ENCODE peak calls at places on chromosomes 3 and 15, in four cellular contexts. V is K562, C is GM12878, Q is GM12891. Y is an unnamed sample.

GRCh38 chr3:47159820-47160219 is 4.1 kb downstream of the SETD2 start:
- DNase-seq in V (no peak), C (no peak), Q (no peak), Y (no peak)

GRCh38 chr3:156217674-156218352 is 97.4 kb downstream of the KCNAB1 start:
- DNase-seq in V (no peak), C (no peak), Q (no peak), Y (no peak)

GRCh38 chr3:9279959-9280358 is 30.5 kb upstream of the SRGAP3 start:
- DNase-seq in V (no peak), C (no peak), Q (no peak), Y (no peak)

GRCh38 chr3:72446406-72447058 is 401.7 kb downstream of the SHQ1 start:
- DNase-seq in V (no peak), C (no peak), Q (no peak), Y (no peak)

GRCh38 chr15:64844576-64845140 is 2.9 kb downstream of the PLEKHO2 start:
- DNase-seq in V (no peak), C (no peak), Q (no peak), Y (no peak)

GRCh38 chr3:14256561-14257342 is 78.1 kb downstream of the LSM3 start:
- DNase-seq in V (no peak), C (no peak), Q (no peak), Y (no peak)

GRCh38 chr3:61783993-61784718 is 222.8 kb downstream of the PTPRG start:
- DNase-seq in V (no peak), C (no peak), Q (no peak), Y (no peak)

GRCh38 chr15:39213385-39213840 is 367.5 kb upstream of the THBS1 start:
- DNase-seq in V (peak; percentile 15), C (no peak), Q (no peak), Y (no peak)

GRCh38 chr3:157146664-157147082 is 13.3 kb downstream of the CCNL1 start:
- DNase-seq in V (no peak), C (no peak), Q (no peak), Y (no peak)

GRCh38 chr3:18351823-18352744 is 73.1 kb downstream of the SATB1 start:
- DNase-seq in V (no peak), C (no peak), Q (no peak), Y (no peak)

GRCh38 chr3:197305854-197306253 is 7.4 kb upstream of the DLG1 start:
- DNase-seq in V (no peak), C (peak; percentile 75), Q (no peak), Y (no peak)

GRCh38 chr3:198071602-198072285 is 111.7 kb downstream of the LMLN start:
- DNase-seq in V (peak; percentile 24), C (peak; percentile 9), Q (no peak), Y (no peak)

GRCh38 chr15:62758126-62758951 is 284.2 kb upstream of the TPM1 start:
- DNase-seq in V (no peak), C (no peak), Q (no peak), Y (no peak)

GRCh38 chr15:73700041-73700842 is 16.1 kb downstream of the CD276 start:
- DNase-seq in V (peak; percentile 72), C (peak; percentile 12), Q (peak; percentile 63), Y (no peak)

GRCh38 chr3:193190387-193190786 is 50.6 kb upstream of the PLAAT1 start:
- DNase-seq in V (peak; percentile 12), C (no peak), Q (peak; percentile 10), Y (peak; percentile 18)

GRCh38 chr3:103613738-103614137 is 1178.9 kb downstream of the ZPLD1 start:
- DNase-seq in V (no peak), C (no peak), Q (no peak), Y (no peak)

GRCh38 chr15:79185199-79185598 is 94.6 kb upstream of the RASGRF1 start:
- DNase-seq in V (peak; percentile 46), C (no peak), Q (no peak), Y (no peak)
- TF ChIP-seq SPI1 in V (no peak), C (no peak), Q (no peak), Y (no peak)

GRCh38 chr3:112615942-112616731 is 24.8 kb downstream of the CCDC80 start:
- DNase-seq in V (no peak), C (no peak), Q (no peak), Y (no peak)
- TF ChIP-seq SPI1 in V (no peak), C (no peak), Q (no peak), Y (no peak)

DNA sequence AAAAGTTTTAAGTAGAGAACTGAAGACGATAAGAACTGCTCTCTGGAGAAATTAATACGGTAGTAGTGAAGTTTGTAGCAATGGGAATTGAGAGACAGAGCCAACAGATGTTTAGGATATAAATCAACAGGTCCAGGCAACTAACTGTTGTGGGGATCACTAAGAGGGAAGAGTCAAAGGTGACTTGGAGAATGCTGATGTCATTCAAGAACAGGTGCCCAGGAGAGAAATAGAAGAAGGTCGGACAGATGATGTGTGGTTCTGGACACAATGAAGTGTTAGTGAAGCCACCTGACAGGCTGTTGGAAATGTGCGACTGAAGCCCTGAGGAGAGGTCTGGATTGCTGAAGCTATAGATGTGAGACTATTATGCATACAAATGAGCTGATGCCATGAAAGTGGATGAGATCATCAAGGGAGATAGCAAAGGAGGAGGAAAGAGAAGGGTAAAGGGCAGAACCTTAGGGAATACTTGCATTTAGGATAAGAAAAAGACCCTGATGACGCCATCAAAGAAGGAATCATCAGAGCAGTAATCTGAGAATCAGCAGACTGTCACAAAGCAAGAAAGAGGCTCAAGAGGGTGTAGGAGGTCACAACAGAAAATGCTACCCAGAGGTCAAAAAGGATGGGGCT is 183.7 kb downstream of the FRMD5 start:
- DNase-seq in V (no peak), C (no peak), Q (no peak), Y (no peak)
- TF ChIP-seq SPI1 in V (no peak), C (no peak), Q (no peak), Y (no peak)

GRCh38 chr3:138460536-138461205 is 26.3 kb downstream of the ESYT3 start:
- DNase-seq in V (no peak), C (no peak), Q (no peak), Y (no peak)

GRCh38 chr3:138456961-138457862 is 22.8 kb downstream of the ESYT3 start:
- DNase-seq in V (no peak), C (no peak), Q (no peak), Y (no peak)

GRCh38 chr3:138459619-138460535 is 25.5 kb downstream of the ESYT3 start:
- DNase-seq in V (no peak), C (no peak), Q (no peak), Y (no peak)

GRCh38 chr3:138457863-138458735 is 23.7 kb downstream of the ESYT3 start:
- DNase-seq in V (no peak), C (no peak), Q (no peak), Y (no peak)

DNA sequence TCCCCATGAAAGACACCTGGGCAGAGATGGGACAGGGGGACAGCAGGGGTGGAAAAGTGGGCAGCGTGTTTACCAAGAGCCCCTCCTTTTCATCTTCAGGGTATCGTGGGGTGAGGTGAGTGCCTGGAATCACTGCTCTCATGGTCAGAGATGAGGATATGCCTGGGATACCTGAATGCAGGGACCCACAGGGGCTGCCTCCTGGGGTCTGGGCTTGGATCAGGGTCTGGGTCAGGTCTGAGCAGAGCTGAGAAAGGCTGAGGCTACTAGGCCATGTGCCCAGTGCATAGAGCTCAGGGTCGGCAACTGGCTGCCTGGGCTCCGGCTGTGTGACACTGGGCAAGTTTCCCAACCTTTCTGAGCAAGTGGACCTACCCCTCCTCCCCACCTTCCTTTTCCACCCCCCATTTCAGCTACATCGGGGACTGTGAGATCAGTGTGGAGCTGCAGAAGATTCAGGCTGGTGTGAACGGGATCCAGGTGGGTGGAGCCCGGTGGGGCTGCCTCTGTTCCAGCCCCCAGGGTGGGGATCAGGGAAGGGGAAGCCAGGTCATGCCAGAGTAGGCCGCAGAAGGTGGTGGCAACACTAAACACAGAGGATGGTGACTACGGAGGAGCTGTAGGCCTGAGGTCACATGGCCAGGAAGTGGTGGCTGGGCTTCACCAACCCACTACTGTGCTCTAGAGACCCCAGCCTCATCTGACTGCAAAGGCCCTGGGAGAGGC is 24.5 kb downstream of the ESYT3 start:
- DNase-seq in V (no peak), C (no peak), Q (no peak), Y (no peak)
- TF ChIP-seq SPI1 in V (no peak), C (no peak), Q (no peak), Y (no peak)

GRCh38 chr3:187042874-187043458 is 96.3 kb downstream of the RPL39L start:
- DNase-seq in V (no peak), C (no peak), Q (no peak), Y (no peak)

GRCh38 chr3:187042062-187042745 is 97.1 kb downstream of the RPL39L start:
- DNase-seq in V (no peak), C (no peak), Q (no peak), Y (peak; percentile 34)

GRCh38 chr3:187044871-187045552 is 94.3 kb downstream of the RPL39L start:
- DNase-seq in V (no peak), C (no peak), Q (no peak), Y (no peak)

GRCh38 chr3:187046033-187046432 is 93.3 kb downstream of the RPL39L start:
- DNase-seq in V (no peak), C (no peak), Q (no peak), Y (no peak)

DNA sequence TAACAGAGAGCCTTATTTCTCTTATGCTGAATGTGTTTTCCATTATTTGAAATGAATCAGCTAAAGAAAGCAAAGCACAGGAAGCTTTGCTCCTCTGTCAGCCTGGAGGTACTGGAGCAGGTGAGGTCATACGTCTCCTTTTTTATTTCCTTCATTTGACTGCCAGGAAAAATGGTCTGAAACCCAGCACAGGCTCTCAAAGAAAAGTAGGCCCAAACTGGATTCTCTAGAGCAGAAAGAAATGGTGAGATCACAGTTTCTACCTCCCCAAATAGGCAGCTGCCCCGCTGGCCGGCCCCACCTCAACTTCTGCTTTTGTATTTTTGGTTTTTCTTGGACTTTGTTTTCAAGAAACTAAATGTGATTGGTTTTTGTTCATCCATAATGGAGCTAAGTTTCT is 95.1 kb downstream of the RPL39L start:
- DNase-seq in V (no peak), C (no peak), Q (no peak), Y (peak; percentile 60)
- TF ChIP-seq SPI1 in V (no peak), C (peak; percentile 69), Q (peak; percentile 70), Y (no peak)